ENCODE peak calls at places on chromosomes 12 and 14, in nine cellular contexts. R, V, P, L, I, J, M, B and W are unnamed samples.

GRCh38 chr14:34733245-34733644 is 18.9 kb upstream of the CFL2 start:
- DNase-seq in B (peak; percentile 15), P (peak; percentile 21), L (no peak), M (no peak), R (no peak), I (no peak), V (no peak), J (no peak), W (no peak)

GRCh38 chr14:103528158-103528511 is 861 bp upstream of the TRMT61A start:
- DNase-seq in P (peak; percentile 41), B (peak; percentile 39), L (no peak), J (no peak), M (peak; percentile 56), V (no peak), R (peak; percentile 75), I (no peak), W (peak; percentile 95)

GRCh38 chr12:54371328-54372112 is 7.2 kb upstream of the GPR84 start:
- DNase-seq in J (peak; percentile 73), M (no peak), B (peak; percentile 80), V (no peak), L (peak; percentile 85), R (peak; percentile 43), P (no peak), I (no peak), W (peak; percentile 42)

GRCh38 chr12:50569321-50569720 is 64.5 kb downstream of the DIP2B start:
- DNase-seq in J (no peak), I (no peak), P (no peak), V (no peak), M (no peak), R (no peak), B (no peak), L (no peak), W (peak; percentile 80)

GRCh38 chr12:45273717-45274271 is 57.9 kb downstream of the ANO6 start:
- DNase-seq in R (no peak), J (no peak), L (no peak), M (peak; percentile 28), B (peak; percentile 89), I (no peak), P (peak; percentile 92), V (no peak), W (peak; percentile 93)

GRCh38 chr14:61644834-61645233 is 50.5 kb upstream of the HIF1A start:
- DNase-seq in R (no peak), P (no peak), J (no peak), V (peak; percentile 90), B (peak; percentile 23), M (no peak), I (no peak), L (no peak), W (no peak)

GRCh38 chr12:106032141-106032925 is 106.4 kb downstream of the NUAK1 start:
- DNase-seq in I (no peak), L (no peak), B (no peak), V (no peak), P (no peak), R (no peak), M (no peak), J (no peak), W (no peak)

GRCh38 chr14:66092748-66093147 is 393.4 kb upstream of the CCDC196 start:
- DNase-seq in R (no peak), M (no peak), P (no peak), I (no peak), B (no peak), V (no peak), J (no peak), L (no peak), W (no peak)

GRCh38 chr14:95273041-95273978 is 46.4 kb downstream of the CLMN start:
- DNase-seq in L (no peak), J (no peak), M (no peak), P (peak; percentile 51), B (no peak), V (no peak), I (no peak), R (peak; percentile 76), W (no peak)

GRCh38 chr14:104239866-104240301 is 101.5 kb downstream of the KIF26A start:
- DNase-seq in R (peak; percentile 46), I (no peak), M (peak; percentile 12), L (no peak), P (no peak), V (peak; percentile 46), J (no peak), B (no peak), W (no peak)

GRCh38 chr12:50533971-50534370 is 29.2 kb downstream of the DIP2B start:
- DNase-seq in L (no peak), I (no peak), P (peak; percentile 8), M (no peak), V (no peak), R (no peak), B (no peak), J (no peak), W (peak; percentile 37)

GRCh38 chr14:92456215-92457017 is 57.2 kb upstream of the RIN3 start:
- DNase-seq in P (peak; percentile 74), B (peak; percentile 75), R (peak; percentile 41), V (peak; percentile 57), M (peak; percentile 71), L (peak; percentile 82), J (peak; percentile 30), I (peak; percentile 66), W (peak; percentile 95)

GRCh38 chr12:84585996-84586395 is 326.6 kb downstream of the SLC6A15 start:
- DNase-seq in J (no peak), B (no peak), M (no peak), V (no peak), R (no peak), P (no peak), I (no peak), L (no peak), W (no peak)

GRCh38 chr12:24719293-24719721 is 229.6 kb downstream of the BCAT1 start:
- DNase-seq in L (no peak), M (no peak), R (no peak), I (no peak), V (no peak), J (no peak), P (peak; percentile 78), B (peak; percentile 59), W (peak; percentile 41)

GRCh38 chr14:94775875-94776217 is 5.9 kb upstream of the GSC start:
- DNase-seq in V (no peak), J (no peak), M (no peak), P (no peak), R (no peak), L (no peak), I (no peak), B (no peak), W (no peak)

GRCh38 chr12:4939418-4940023 is 29.8 kb downstream of the KCNA1 start:
- DNase-seq in B (no peak), M (no peak), P (no peak), L (no peak), I (no peak), J (no peak), R (no peak), V (no peak), W (no peak)

GRCh38 chr12:132408626-132409494 is 79.5 kb upstream of the GALNT9 start:
- DNase-seq in P (no peak), I (no peak), L (no peak), B (no peak), V (no peak), J (no peak), R (no peak), M (no peak), W (no peak)

GRCh38 chr14:66140213-66140918 is 345.8 kb upstream of the CCDC196 start:
- DNase-seq in V (peak; percentile 72), J (no peak), R (no peak), M (no peak), I (no peak), L (no peak), B (no peak), P (no peak), W (no peak)

GRCh38 chr14:36293824-36294223 is 26.6 kb downstream of the MBIP start:
- DNase-seq in V (no peak), B (peak; percentile 48), P (peak; percentile 68), L (no peak), M (peak; percentile 43), R (no peak), J (no peak), I (no peak), W (no peak)

GRCh38 chr14:68506021-68506644 is 286.7 kb downstream of the ZFP36L1 start:
- DNase-seq in P (peak; percentile 56), B (peak; percentile 36), J (no peak), V (peak; percentile 32), M (no peak), L (no peak), I (no peak), R (no peak), W (peak; percentile 89)

GRCh38 chr14:68503186-68503825 is 289.6 kb downstream of the ZFP36L1 start:
- DNase-seq in P (no peak), I (no peak), R (no peak), V (no peak), J (no peak), B (no peak), L (no peak), M (no peak), W (no peak)

GRCh38 chr14:68502196-68502595 is 290.7 kb downstream of the ZFP36L1 start:
- DNase-seq in I (no peak), P (no peak), J (no peak), B (no peak), L (no peak), V (peak; percentile 37), R (no peak), M (no peak), W (no peak)

GRCh38 chr14:68506645-68507405 is 286.0 kb downstream of the ZFP36L1 start:
- DNase-seq in P (no peak), M (peak; percentile 65), V (peak; percentile 91), J (no peak), I (no peak), B (no peak), L (no peak), R (no peak), W (peak; percentile 36)

GRCh38 chr14:68504861-68505260 is 288.0 kb downstream of the ZFP36L1 start:
- DNase-seq in J (no peak), V (no peak), R (no peak), L (no peak), B (no peak), M (no peak), P (no peak), I (no peak), W (no peak)
- H3K4me1 ChIP-seq in J (peaks cover 4% of the 10 kb centered on the region), V (peaks cover 68% of the 10 kb centered on the region), R (peaks cover 24% of the 10 kb centered on the region), L (no peaks in the 10 kb centered on the region), B (peaks cover 13% of the 10 kb centered on the region), M (peaks cover 41% of the 10 kb centered on the region), P (peaks cover 11% of the 10 kb centered on the region), I (peaks cover 4% of the 10 kb centered on the region), W (peaks cover 7% of the 10 kb centered on the region)

GRCh38 chr12:51976376-51977160 is 25.1 kb downstream of the ACVR1B start:
- DNase-seq in V (no peak), J (no peak), R (no peak), I (no peak), B (peak; percentile 23), L (no peak), M (no peak), P (peak; percentile 73), W (no peak)
- H3K4me1 ChIP-seq in V (peaks cover 18% of the 10 kb centered on the region), J (peaks cover 9% of the 10 kb centered on the region), R (peaks cover 27% of the 10 kb centered on the region), I (no peaks in the 10 kb centered on the region), B (peaks cover 11% of the 10 kb centered on the region), L (peaks cover 12% of the 10 kb centered on the region), M (peaks cover 55% of the 10 kb centered on the region), P (peaks cover 33% of the 10 kb centered on the region), W (peaks cover 68% of the 10 kb centered on the region)

GRCh38 chr12:102760322-102760721 is 156.7 kb downstream of the PAH start:
- DNase-seq in V (no peak), P (no peak), I (no peak), M (no peak), L (no peak), J (no peak), B (no peak), R (no peak), W (no peak)
- H3K4me1 ChIP-seq in V (no peaks in the 10 kb centered on the region), P (no peaks in the 10 kb centered on the region), I (no peaks in the 10 kb centered on the region), M (no peaks in the 10 kb centered on the region), L (no peaks in the 10 kb centered on the region), J (peaks cover 20% of the 10 kb centered on the region), B (no peaks in the 10 kb centered on the region), R (no peaks in the 10 kb centered on the region), W (no peaks in the 10 kb centered on the region)

GRCh38 chr12:12210983-12211382 is 55.9 kb downstream of the LRP6 start:
- DNase-seq in M (no peak), P (no peak), B (no peak), L (no peak), V (no peak), J (no peak), R (no peak), I (no peak), W (no peak)
- H3K4me1 ChIP-seq in M (peaks cover 12% of the 10 kb centered on the region), P (peaks cover 8% of the 10 kb centered on the region), B (no peaks in the 10 kb centered on the region), L (no peaks in the 10 kb centered on the region), V (peaks cover 11% of the 10 kb centered on the region), J (no peaks in the 10 kb centered on the region), R (peaks cover 8% of the 10 kb centered on the region), I (no peaks in the 10 kb centered on the region), W (peaks cover 7% of the 10 kb centered on the region)